ENCODE peak calls at places on chromosome 10, in four cellular contexts. One of them, this sample, is unnamed.

GRCh38 chr10:73971636-73972354 is 26.1 kb upstream of the VCL start:
- DNase-seq in NT2/D1: no peak
- DNase-seq in IMR-90: no peak
- DNase-seq in H9: no peak
- DNase-seq in this sample: no peak

GRCh38 chr10:34364253-34365037 is 450.7 kb downstream of the PARD3 start:
- DNase-seq in NT2/D1: no peak
- DNase-seq in IMR-90: no peak
- DNase-seq in H9: no peak
- DNase-seq in this sample: no peak

GRCh38 chr10:21517134-21517982 is 8.1 kb downstream of the SKIDA1 start:
- DNase-seq in NT2/D1: no peak
- DNase-seq in IMR-90: peak
- DNase-seq in H9: peak
- DNase-seq in this sample: no peak

GRCh38 chr10:100089241-100089640 is 7.6 kb upstream of the CPN1 start:
- DNase-seq in NT2/D1: no peak
- DNase-seq in IMR-90: no peak
- DNase-seq in H9: no peak
- DNase-seq in this sample: no peak

GRCh38 chr10:6600224-6600987 is 20.3 kb upstream of the PRKCQ start:
- DNase-seq in NT2/D1: no peak
- DNase-seq in IMR-90: no peak
- DNase-seq in H9: no peak
- DNase-seq in this sample: no peak

GRCh38 chr10:125156196-125156595 is 4.2 kb downstream of the CTBP2 start:
- DNase-seq in NT2/D1: no peak
- DNase-seq in IMR-90: no peak
- DNase-seq in H9: no peak
- DNase-seq in this sample: no peak

GRCh38 chr10:113232928-113233511 is 283.0 kb downstream of the TCF7L2 start:
- DNase-seq in NT2/D1: no peak
- DNase-seq in IMR-90: no peak
- DNase-seq in H9: no peak
- DNase-seq in this sample: no peak

GRCh38 chr10:88346151-88346977 is 236.8 kb downstream of the RNLS start:
- DNase-seq in NT2/D1: no peak
- DNase-seq in IMR-90: no peak
- DNase-seq in H9: no peak
- DNase-seq in this sample: no peak

GRCh38 chr10:78781251-78781913 is 287.4 kb upstream of the ZMIZ1 start:
- DNase-seq in NT2/D1: no peak
- DNase-seq in IMR-90: no peak
- DNase-seq in H9: no peak
- DNase-seq in this sample: no peak

GRCh38 chr10:68406815-68407585 is at the start of gene RUFY2:
- DNase-seq in NT2/D1: peak
- DNase-seq in IMR-90: peak
- DNase-seq in H9: peak
- DNase-seq in this sample: no peak

GRCh38 chr10:24238527-24239247 is 29.7 kb downstream of the KIAA1217 start:
- DNase-seq in NT2/D1: no peak
- DNase-seq in IMR-90: no peak
- DNase-seq in H9: no peak
- DNase-seq in this sample: peak

GRCh38 chr10:132400547-132401151 is 3.6 kb downstream of the PWWP2B start:
- DNase-seq in NT2/D1: no peak
- DNase-seq in IMR-90: no peak
- DNase-seq in H9: no peak
- DNase-seq in this sample: no peak

GRCh38 chr10:64036306-64036930 is 515.2 kb downstream of the REEP3 start:
- DNase-seq in NT2/D1: no peak
- DNase-seq in IMR-90: no peak
- DNase-seq in H9: no peak
- DNase-seq in this sample: no peak

GRCh38 chr10:30645340-30645827 is 15.8 kb upstream of the LYZL2 start:
- DNase-seq in NT2/D1: no peak
- DNase-seq in IMR-90: peak
- DNase-seq in H9: peak
- DNase-seq in this sample: no peak

GRCh38 chr10:132577350-132578005 is 39.9 kb downstream of the INPP5A start:
- DNase-seq in NT2/D1: no peak
- DNase-seq in IMR-90: no peak
- DNase-seq in H9: no peak
- DNase-seq in this sample: no peak

GRCh38 chr10:112711366-112711765 is 238.7 kb upstream of the TCF7L2 start:
- DNase-seq in NT2/D1: no peak
- DNase-seq in IMR-90: peak
- DNase-seq in H9: no peak
- DNase-seq in this sample: no peak

GRCh38 chr10:100930368-100930767 is 17.6 kb downstream of the SLF2 start:
- DNase-seq in NT2/D1: no peak
- DNase-seq in IMR-90: peak
- DNase-seq in H9: no peak
- DNase-seq in this sample: no peak

GRCh38 chr10:97574374-97575100 is 2.0 kb downstream of the ANKRD2 start:
- DNase-seq in NT2/D1: peak
- DNase-seq in IMR-90: peak
- DNase-seq in H9: peak
- DNase-seq in this sample: peak

GRCh38 chr10:60606343-60607080 is 171.8 kb upstream of the CDK1 start:
- DNase-seq in NT2/D1: no peak
- DNase-seq in IMR-90: peak
- DNase-seq in H9: no peak
- DNase-seq in this sample: peak

GRCh38 chr10:35588836-35589235 is 16.3 kb upstream of the GJD4 start:
- DNase-seq in NT2/D1: no peak
- DNase-seq in IMR-90: no peak
- DNase-seq in H9: no peak
- DNase-seq in this sample: no peak

GRCh38 chr10:120998782-120999285 is 147.7 kb downstream of the WDR11 start:
- DNase-seq in NT2/D1: no peak
- DNase-seq in IMR-90: no peak
- DNase-seq in H9: no peak
- DNase-seq in this sample: no peak

GRCh38 chr10:11636761-11637166 is 25.3 kb upstream of the USP6NL start:
- DNase-seq in NT2/D1: no peak
- DNase-seq in IMR-90: no peak
- DNase-seq in H9: no peak
- DNase-seq in this sample: no peak

GRCh38 chr10:35126530-35127288 is at the start of gene CREM:
- DNase-seq in NT2/D1: peak
- DNase-seq in IMR-90: peak
- DNase-seq in H9: peak
- DNase-seq in this sample: peak

GRCh38 chr10:60901561-60902235 is 42.3 kb downstream of the RHOBTB1 start:
- DNase-seq in NT2/D1: no peak
- DNase-seq in IMR-90: no peak
- DNase-seq in H9: no peak
- DNase-seq in this sample: no peak

GRCh38 chr10:20093600-20093999 is 277.4 kb downstream of the PLXDC2 start:
- DNase-seq in NT2/D1: no peak
- DNase-seq in IMR-90: no peak
- DNase-seq in H9: no peak
- DNase-seq in this sample: no peak

GRCh38 chr10:99487125-99487524 is 45.6 kb upstream of the NKX2-3 start:
- DNase-seq in NT2/D1: no peak
- DNase-seq in IMR-90: no peak
- DNase-seq in H9: no peak
- DNase-seq in this sample: no peak

GRCh38 chr10:97584060-97584797 is at the start of gene HOGA1:
- DNase-seq in NT2/D1: no peak
- DNase-seq in IMR-90: peak
- DNase-seq in H9: peak
- DNase-seq in this sample: peak

GRCh38 chr10:89295597-89295996 is 6.2 kb upstream of the IFIT2 start:
- DNase-seq in NT2/D1: no peak
- DNase-seq in IMR-90: peak
- DNase-seq in H9: no peak
- DNase-seq in this sample: no peak

GRCh38 chr10:71873582-71874182 is 22.6 kb upstream of the PSAP start:
- DNase-seq in NT2/D1: no peak
- DNase-seq in IMR-90: no peak
- DNase-seq in H9: no peak
- DNase-seq in this sample: no peak

GRCh38 chr10:7409732-7410168 is 1.1 kb downstream of the SFMBT2 start:
- DNase-seq in NT2/D1: no peak
- DNase-seq in IMR-90: no peak
- DNase-seq in H9: no peak
- DNase-seq in this sample: no peak

GRCh38 chr10:128998101-128998500 is 468.9 kb upstream of the MGMT start:
- DNase-seq in NT2/D1: no peak
- DNase-seq in IMR-90: no peak
- DNase-seq in H9: no peak
- DNase-seq in this sample: no peak

GRCh38 chr10:70494966-70495365 is 16.4 kb downstream of the PALD1 start:
- DNase-seq in NT2/D1: no peak
- DNase-seq in IMR-90: no peak
- DNase-seq in H9: no peak
- DNase-seq in this sample: no peak

GRCh38 chr10:110641256-110641655 is 2.9 kb upstream of the RBM20 start:
- DNase-seq in NT2/D1: peak
- DNase-seq in IMR-90: peak
- DNase-seq in H9: peak
- DNase-seq in this sample: no peak

GRCh38 chr10:88138319-88138848 is 275.0 kb downstream of the PTEN start:
- DNase-seq in NT2/D1: no peak
- DNase-seq in IMR-90: no peak
- DNase-seq in H9: no peak
- DNase-seq in this sample: no peak

GRCh38 chr10:44369296-44369695 is 15.6 kb downstream of the CXCL12 start:
- DNase-seq in NT2/D1: no peak
- DNase-seq in IMR-90: peak
- DNase-seq in H9: no peak
- DNase-seq in this sample: no peak

GRCh38 chr10:17238445-17239275 is 10.6 kb downstream of the VIM start:
- DNase-seq in NT2/D1: no peak
- DNase-seq in IMR-90: peak
- DNase-seq in H9: no peak
- DNase-seq in this sample: no peak

GRCh38 chr10:130902471-130902870 is 409.1 kb downstream of the TCERG1L start:
- DNase-seq in NT2/D1: no peak
- DNase-seq in IMR-90: no peak
- DNase-seq in H9: no peak
- DNase-seq in this sample: no peak

GRCh38 chr10:43231523-43232078 is 35.3 kb downstream of the RASGEF1A start:
- DNase-seq in NT2/D1: no peak
- DNase-seq in IMR-90: no peak
- DNase-seq in H9: peak
- DNase-seq in this sample: no peak

GRCh38 chr10:43229208-43230061 is 37.4 kb downstream of the RASGEF1A start:
- DNase-seq in NT2/D1: no peak
- DNase-seq in IMR-90: no peak
- DNase-seq in H9: peak
- DNase-seq in this sample: no peak

GRCh38 chr10:43228783-43229207 is 38.1 kb downstream of the RASGEF1A start:
- DNase-seq in NT2/D1: no peak
- DNase-seq in IMR-90: no peak
- DNase-seq in H9: no peak
- DNase-seq in this sample: no peak

GRCh38 chr10:43230909-43231522 is 35.8 kb downstream of the RASGEF1A start:
- DNase-seq in NT2/D1: no peak
- DNase-seq in IMR-90: no peak
- DNase-seq in H9: peak
- DNase-seq in this sample: no peak

DNA sequence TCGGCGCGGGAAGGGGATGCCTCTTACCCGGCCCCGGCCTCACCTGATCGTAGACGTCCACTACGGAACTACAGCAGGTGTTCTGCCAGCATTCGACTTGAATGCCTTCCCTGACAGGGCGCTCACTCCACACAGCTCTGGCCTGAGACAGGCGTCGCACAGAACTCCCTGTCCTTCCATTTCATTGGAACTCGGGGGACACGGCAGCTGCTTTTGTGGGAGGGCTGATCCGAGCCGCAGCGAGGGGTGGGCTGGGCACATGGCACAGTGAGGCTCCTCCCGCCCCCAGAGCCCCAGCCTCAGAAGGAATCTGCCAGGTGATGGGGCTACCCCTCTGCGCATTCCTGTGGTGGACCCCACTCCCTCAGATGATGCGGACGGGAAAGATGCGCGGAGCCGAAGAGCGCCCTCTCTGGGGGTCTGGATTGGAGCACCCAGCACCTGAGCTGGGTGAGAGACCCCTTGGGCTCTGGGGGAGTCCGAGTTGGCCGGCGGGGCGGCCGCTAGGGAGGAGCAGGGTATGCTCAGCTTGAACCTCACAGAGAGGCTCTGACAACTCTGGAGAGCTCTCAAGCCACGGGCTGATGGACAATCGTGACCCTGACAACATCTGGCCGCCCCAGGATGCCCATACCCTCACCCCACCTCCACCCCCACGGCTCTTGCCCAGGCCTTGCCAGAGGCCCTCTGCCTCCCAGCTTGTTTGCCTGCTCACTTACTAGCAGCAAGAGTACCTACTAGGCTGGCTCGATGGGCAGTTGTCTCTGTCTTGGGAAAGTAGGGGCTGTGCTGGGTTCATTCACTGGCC is 36.6 kb downstream of the RASGEF1A start:
- DNase-seq in NT2/D1: no peak
- DNase-seq in IMR-90: no peak
- DNase-seq in H9: peak
- DNase-seq in this sample: no peak
- H3K9ac ChIP-seq in NT2/D1: peak
- H3K9ac ChIP-seq in IMR-90: no peak
- H3K9ac ChIP-seq in H9: no peak
- H3K9ac ChIP-seq in this sample: no peak

GRCh38 chr10:93456480-93456879 is 25.7 kb downstream of the MYOF start:
- DNase-seq in NT2/D1: no peak
- DNase-seq in IMR-90: peak
- DNase-seq in H9: no peak
- DNase-seq in this sample: no peak

GRCh38 chr10:93461807-93462178 is 20.3 kb downstream of the MYOF start:
- DNase-seq in NT2/D1: no peak
- DNase-seq in IMR-90: peak
- DNase-seq in H9: no peak
- DNase-seq in this sample: no peak

GRCh38 chr10:93461124-93461806 is 20.9 kb downstream of the MYOF start:
- DNase-seq in NT2/D1: no peak
- DNase-seq in IMR-90: peak
- DNase-seq in H9: no peak
- DNase-seq in this sample: no peak

GRCh38 chr10:93457511-93457910 is 24.6 kb downstream of the MYOF start:
- DNase-seq in NT2/D1: no peak
- DNase-seq in IMR-90: no peak
- DNase-seq in H9: no peak
- DNase-seq in this sample: no peak

GRCh38 chr10:93458821-93459257 is 23.3 kb downstream of the MYOF start:
- DNase-seq in NT2/D1: peak
- DNase-seq in IMR-90: peak
- DNase-seq in H9: peak
- DNase-seq in this sample: peak
- H3K9ac ChIP-seq in NT2/D1: no peak
- H3K9ac ChIP-seq in IMR-90: peak
- H3K9ac ChIP-seq in H9: no peak
- H3K9ac ChIP-seq in this sample: peak

GRCh38 chr10:119210633-119211032 is 3.3 kb downstream of the GRK5 start:
- DNase-seq in NT2/D1: no peak
- DNase-seq in IMR-90: no peak
- DNase-seq in H9: no peak
- DNase-seq in this sample: no peak
- H3K9ac ChIP-seq in NT2/D1: no peak
- H3K9ac ChIP-seq in IMR-90: peak
- H3K9ac ChIP-seq in H9: no peak
- H3K9ac ChIP-seq in this sample: no peak

GRCh38 chr10:117365612-117366011 is 9.6 kb downstream of the PDZD8 start:
- DNase-seq in NT2/D1: no peak
- DNase-seq in IMR-90: no peak
- DNase-seq in H9: no peak
- DNase-seq in this sample: no peak
- H3K9ac ChIP-seq in NT2/D1: no peak
- H3K9ac ChIP-seq in IMR-90: no peak
- H3K9ac ChIP-seq in H9: no peak
- H3K9ac ChIP-seq in this sample: no peak